ENCODE peak calls at places on chromosomes 13 and 19, in nine cellular contexts. B is stimulated activated CD4-positive, alpha-beta T cell treated with anti-CD3 and anti-CD28 coated beads, Interleukin-1b, Interleukin-23, amount 100 ng/mL, for 24 hours; T is LoVo; P is NCI-H146; I is NAMALWA; Q is NCI-H69; H is WERI-Rb-1; Y is C1 segment of cervical spinal cord; O is amniotic stem cell. G is an unnamed sample.

GRCh38 chr13:50757021-50757420 is 86.5 kb downstream of the DLEU7 start:
- DNase-seq in P (no peak), Y (no peak), Q (no peak), O (no peak), B (no peak), I (no peak), T (no peak), H (no peak), G (no peak)

GRCh38 chr13:72541674-72542073 is 185.8 kb downstream of the MZT1 start:
- DNase-seq in Y (no peak), H (no peak), I (no peak), T (no peak), B (no peak), O (no peak), P (no peak), Q (no peak), G (no peak)

GRCh38 chr13:113017506-113018215 is 48.6 kb downstream of the MCF2L start:
- DNase-seq in T (no peak), Y (no peak), B (no peak), Q (no peak), P (no peak), H (no peak), I (no peak), O (no peak), G (no peak)

GRCh38 chr19:16118489-16119033 is 6.9 kb downstream of the RAB8A start:
- DNase-seq in T (no peak), Y (peak), H (no peak), Q (no peak), O (no peak), B (peak), P (no peak), I (peak), G (no peak)

GRCh38 chr13:39526499-39526898 is 76.5 kb downstream of the LHFPL6 start:
- DNase-seq in I (no peak), P (no peak), B (no peak), O (no peak), Q (no peak), Y (no peak), H (no peak), T (no peak), G (no peak)

GRCh38 chr13:97194473-97194872 is 27.7 kb upstream of the MBNL2 start:
- DNase-seq in Y (no peak), P (no peak), H (no peak), I (no peak), B (no peak), T (peak), Q (no peak), O (peak), G (no peak)

GRCh38 chr13:75771818-75772217 is 135.7 kb downstream of the LMO7 start:
- DNase-seq in O (no peak), Q (no peak), P (no peak), B (no peak), I (no peak), Y (no peak), T (peak), H (no peak), G (no peak)

GRCh38 chr19:5563008-5563431 is 4.7 kb downstream of the TINCR start:
- DNase-seq in H (no peak), O (no peak), B (no peak), T (no peak), Q (peak), Y (no peak), P (no peak), I (no peak), G (no peak)

GRCh38 chr19:40147693-40148347 is 43.4 kb upstream of the MAP3K10 start:
- DNase-seq in O (peak), Q (peak), I (no peak), P (peak), T (peak), B (no peak), Y (no peak), H (no peak), G (peak)

GRCh38 chr19:39805120-39805519 is 26.5 kb downstream of the LEUTX start:
- DNase-seq in B (no peak), P (no peak), I (no peak), Y (no peak), T (no peak), Q (peak), H (no peak), O (no peak), G (no peak)

GRCh38 chr13:98528663-98529064 is 48.2 kb downstream of the STK24 start:
- DNase-seq in Y (peak), I (no peak), B (no peak), H (no peak), P (no peak), T (no peak), O (no peak), Q (no peak), G (no peak)